ENCODE peak calls at places on chromosomes 16 and 17, in four cellular contexts. B is esophagus squamous epithelium, S is endothelial cell of umbilical vein, O is tibial nerve. N is an unnamed sample.

GRCh38 chr17:40168262-40168832 is 8.9 kb upstream of the RAPGEFL1 start:
- DNase-seq in B (no peak), S (peak), O (peak), N (peak)

GRCh38 chr17:48583708-48584582 is 5.8 kb upstream of the HOXB4 start:
- DNase-seq in B (no peak), S (no peak), O (no peak), N (no peak)

GRCh38 chr17:32516450-32516849 is 29.7 kb downstream of the CDK5R1 start:
- DNase-seq in B (no peak), S (no peak), O (no peak), N (no peak)

GRCh38 chr17:48198950-48199541 is 91.5 kb downstream of the SNX11 start:
- DNase-seq in B (no peak), S (no peak), O (no peak), N (no peak)

GRCh38 chr17:80428796-80429195 is 13.8 kb downstream of the ENDOV start:
- DNase-seq in B (no peak), S (no peak), O (no peak), N (no peak)

GRCh38 chr16:87190288-87191240 is 126.6 kb downstream of the C16orf95 start:
- DNase-seq in B (no peak), S (no peak), O (no peak), N (no peak)

GRCh38 chr16:51697454-51697853 is 546.4 kb upstream of the SALL1 start:
- DNase-seq in B (no peak), S (no peak), O (no peak), N (no peak)

GRCh38 chr17:39663688-39664580 is 1.2 kb upstream of the TCAP start:
- DNase-seq in B (no peak), S (no peak), O (no peak), N (peak)

GRCh38 chr17:14442798-14443553 is 142.1 kb downstream of the HS3ST3B1 start:
- DNase-seq in B (no peak), S (no peak), O (no peak), N (no peak)

GRCh38 chr17:44956998-44957981 is 9.7 kb upstream of the KIF18B start:
- DNase-seq in B (no peak), S (no peak), O (no peak), N (no peak)

GRCh38 chr17:40980594-40980993 is 3.5 kb downstream of the KRT40 start:
- DNase-seq in B (no peak), S (no peak), O (no peak), N (no peak)

GRCh38 chr16:86396318-86396882 is 113.9 kb upstream of the FOXF1 start:
- DNase-seq in B (no peak), S (no peak), O (no peak), N (no peak)

GRCh38 chr17:60300011-60300410 is 91.9 kb downstream of the USP32 start:
- DNase-seq in B (no peak), S (no peak), O (no peak), N (no peak)

GRCh38 chr17:64092111-64092510 is 37.8 kb downstream of the ERN1 start:
- DNase-seq in B (no peak), S (no peak), O (no peak), N (no peak)

GRCh38 chr16:4693956-4694663 is 748 bp downstream of the NUDT16L1 start:
- DNase-seq in B (no peak), S (peak), O (no peak), N (peak)

GRCh38 chr16:69494993-69495392 is 70.6 kb downstream of the CYB5B start:
- DNase-seq in B (no peak), S (peak), O (no peak), N (peak)

GRCh38 chr17:6756425-6757012 is 673 bp downstream of the XAF1 start:
- DNase-seq in B (no peak), S (no peak), O (no peak), N (no peak)

GRCh38 chr16:8958344-8958808 is 5.3 kb downstream of the USP7 start:
- DNase-seq in B (no peak), S (peak), O (no peak), N (peak)

DNA sequence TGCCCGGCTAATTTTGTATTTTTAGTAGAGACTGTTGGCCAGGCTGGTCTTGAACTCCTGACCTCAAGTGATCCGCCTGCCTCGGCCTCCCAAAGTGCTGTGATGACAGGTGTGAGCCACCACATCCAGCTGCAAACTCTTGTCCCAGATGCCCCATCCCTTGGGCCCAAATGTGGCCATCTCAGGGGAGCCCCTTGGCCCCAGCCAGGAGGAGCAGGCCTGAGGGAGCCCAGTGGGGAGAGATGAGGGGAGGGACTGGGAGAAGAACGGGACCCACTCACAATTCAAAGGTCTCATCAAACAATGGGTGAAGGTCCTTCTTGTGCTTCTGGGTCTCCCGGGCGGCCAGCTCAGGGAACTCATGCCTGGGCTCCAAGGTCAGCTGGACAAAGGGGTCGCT is 14.5 kb downstream of the UNC13D start:
- DNase-seq in B (no peak), S (no peak), O (no peak), N (no peak)
- TF ChIP-seq POLR2A in B (no peak), S (no peak), O (no peak), N (no peak)

GRCh38 chr17:489758-490329 is 137.2 kb upstream of the RPH3AL start:
- DNase-seq in B (no peak), S (peak), O (no peak), N (no peak)
- TF ChIP-seq POLR2A in B (no peak), S (no peak), O (no peak), N (no peak)

DNA sequence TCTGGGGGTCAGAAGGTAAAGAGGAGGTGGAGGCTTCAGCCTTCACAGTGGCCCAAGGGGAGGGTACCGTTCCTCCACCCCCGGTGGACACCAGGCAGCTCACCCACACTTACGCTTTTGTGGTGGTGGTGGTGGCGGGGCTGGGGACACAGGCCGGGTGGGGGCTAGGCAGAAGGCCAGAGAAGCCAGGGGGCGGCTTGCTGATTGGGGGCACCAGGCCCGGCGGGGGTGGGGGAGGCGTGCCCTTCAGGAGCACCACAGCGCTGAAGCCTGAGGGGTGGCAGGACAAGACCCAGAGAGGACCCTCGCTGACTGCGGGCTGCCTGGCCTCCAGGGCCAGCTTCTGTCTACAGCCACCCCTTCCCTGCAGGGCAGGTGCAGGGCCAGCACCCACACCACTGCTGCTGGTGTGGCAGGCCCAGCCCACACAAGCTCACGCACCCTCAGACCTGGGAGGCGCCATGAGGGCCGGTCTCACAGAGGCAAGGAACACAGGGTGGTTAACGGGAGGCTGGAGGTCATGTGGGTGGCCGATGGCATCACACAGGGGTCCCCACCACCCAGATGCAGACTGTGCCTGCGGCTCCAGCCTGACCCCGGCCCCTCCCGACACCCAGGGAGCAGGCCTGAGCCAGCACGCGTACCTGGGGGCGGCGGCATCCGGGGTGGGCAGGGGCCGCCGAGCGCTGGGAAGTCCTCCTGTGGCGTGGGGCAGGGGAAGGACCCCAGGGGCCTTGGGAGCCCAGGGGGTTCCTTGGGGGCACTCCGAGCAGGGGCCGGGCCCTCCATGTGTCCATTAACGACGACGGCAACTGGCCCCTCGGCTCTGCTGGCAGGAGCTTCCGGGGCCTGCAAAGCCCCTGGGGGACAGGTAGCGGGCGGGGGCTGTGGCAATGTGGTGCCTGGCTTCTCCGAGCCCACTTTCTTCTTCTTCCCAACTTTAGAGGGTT is 9.4 kb downstream of the SYNGR3 start:
- DNase-seq in B (no peak), S (no peak), O (no peak), N (no peak)
- TF ChIP-seq POLR2A in B (no peak), S (no peak), O (no peak), N (no peak)

GRCh38 chr17:50097907-50098306 is 2.8 kb downstream of the PDK2 start:
- DNase-seq in B (no peak), S (no peak), O (no peak), N (no peak)
- TF ChIP-seq POLR2A in B (no peak), S (no peak), O (no peak), N (no peak)

GRCh38 chr17:4987767-4988083 is 250 bp upstream of the CAMTA2 start:
- DNase-seq in B (no peak), S (no peak), O (no peak), N (peak)

GRCh38 chr17:4986951-4987766 is at the start of gene CAMTA2:
- DNase-seq in B (no peak), S (peak), O (peak), N (peak)

GRCh38 chr17:4994081-4994595 is 3.2 kb downstream of the INCA1 start:
- DNase-seq in B (no peak), S (no peak), O (no peak), N (no peak)

GRCh38 chr17:4986403-4986802 is 1.1 kb downstream of the CAMTA2 start:
- DNase-seq in B (no peak), S (peak), O (no peak), N (no peak)

DNA sequence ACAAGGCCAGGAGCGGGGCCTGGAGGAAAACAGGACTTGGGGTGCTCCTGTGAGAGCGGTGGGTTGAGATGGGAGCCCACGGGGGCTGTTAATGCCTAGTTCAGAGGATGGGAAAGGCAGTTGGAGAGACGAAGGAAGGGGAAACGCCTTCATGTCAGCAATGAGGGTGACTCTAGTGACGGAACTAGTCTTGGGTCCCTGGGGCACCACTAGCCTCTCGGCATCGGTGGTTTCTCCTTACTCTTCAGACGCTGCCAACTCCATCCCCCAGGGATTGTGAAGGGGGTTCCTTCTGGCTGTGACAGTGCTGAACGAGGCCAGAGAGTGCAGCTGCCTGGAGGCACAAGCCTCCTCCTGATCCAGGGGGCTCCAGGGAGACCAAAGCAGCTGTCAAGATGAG is 693 bp upstream of the CAMTA2 start:
- DNase-seq in B (no peak), S (no peak), O (no peak), N (no peak)
- TF ChIP-seq POLR2A in B (no peak), S (no peak), O (no peak), N (no peak)

GRCh38 chr16:88382491-88383400 is at the start of gene ZNF469:
- DNase-seq in B (no peak), S (no peak), O (no peak), N (no peak)
- TF ChIP-seq POLR2A in B (no peak), S (no peak), O (no peak), N (no peak)

GRCh38 chr17:82243648-82244412 is 15.0 kb downstream of the SLC16A3 start:
- DNase-seq in B (no peak), S (no peak), O (no peak), N (no peak)
- TF ChIP-seq POLR2A in B (no peak), S (peak), O (no peak), N (peak)

DNA sequence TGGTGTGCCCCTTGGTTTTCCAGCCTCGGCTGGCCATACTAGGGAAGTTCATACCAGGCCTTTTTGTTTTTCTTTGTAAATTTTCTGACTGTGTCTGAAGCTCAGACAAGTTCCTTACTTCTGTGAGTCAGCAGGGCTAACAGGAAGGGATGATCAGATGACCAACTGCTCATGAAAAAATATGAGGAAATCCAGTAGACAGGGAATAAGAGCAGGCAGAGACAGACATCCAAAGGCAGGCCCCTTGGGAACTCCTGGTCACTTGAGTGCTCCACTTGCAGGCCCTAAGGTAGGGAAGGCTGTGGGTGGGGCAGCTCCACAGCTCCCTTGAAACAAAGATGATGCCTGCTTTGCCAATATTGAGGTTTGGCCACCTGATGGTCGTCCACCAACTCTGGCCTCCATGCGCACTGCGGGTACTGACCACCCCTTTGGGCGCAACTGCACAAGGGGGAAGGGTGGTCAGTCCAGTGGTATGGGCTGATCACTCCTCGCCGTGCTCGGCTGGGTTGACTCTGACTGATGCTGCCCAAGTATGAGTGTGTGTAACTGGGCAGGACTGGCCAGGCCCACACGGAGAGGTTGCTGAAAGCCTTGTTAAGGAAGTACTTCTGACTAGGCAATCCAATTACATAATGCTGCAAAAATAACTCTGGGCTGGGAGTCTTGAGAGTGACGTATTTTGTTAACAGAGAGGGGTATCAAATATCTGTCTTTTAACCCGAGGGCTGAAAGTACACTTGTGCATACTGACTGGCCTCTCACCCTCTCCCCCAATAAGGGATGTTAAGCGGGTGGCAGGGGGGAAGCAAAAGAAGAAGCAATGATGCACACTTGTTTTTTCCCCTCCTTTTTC is 20.8 kb upstream of the ZFHX3 start:
- DNase-seq in B (no peak), S (peak), O (no peak), N (no peak)
- TF ChIP-seq POLR2A in B (no peak), S (peak), O (peak), N (no peak)

DNA sequence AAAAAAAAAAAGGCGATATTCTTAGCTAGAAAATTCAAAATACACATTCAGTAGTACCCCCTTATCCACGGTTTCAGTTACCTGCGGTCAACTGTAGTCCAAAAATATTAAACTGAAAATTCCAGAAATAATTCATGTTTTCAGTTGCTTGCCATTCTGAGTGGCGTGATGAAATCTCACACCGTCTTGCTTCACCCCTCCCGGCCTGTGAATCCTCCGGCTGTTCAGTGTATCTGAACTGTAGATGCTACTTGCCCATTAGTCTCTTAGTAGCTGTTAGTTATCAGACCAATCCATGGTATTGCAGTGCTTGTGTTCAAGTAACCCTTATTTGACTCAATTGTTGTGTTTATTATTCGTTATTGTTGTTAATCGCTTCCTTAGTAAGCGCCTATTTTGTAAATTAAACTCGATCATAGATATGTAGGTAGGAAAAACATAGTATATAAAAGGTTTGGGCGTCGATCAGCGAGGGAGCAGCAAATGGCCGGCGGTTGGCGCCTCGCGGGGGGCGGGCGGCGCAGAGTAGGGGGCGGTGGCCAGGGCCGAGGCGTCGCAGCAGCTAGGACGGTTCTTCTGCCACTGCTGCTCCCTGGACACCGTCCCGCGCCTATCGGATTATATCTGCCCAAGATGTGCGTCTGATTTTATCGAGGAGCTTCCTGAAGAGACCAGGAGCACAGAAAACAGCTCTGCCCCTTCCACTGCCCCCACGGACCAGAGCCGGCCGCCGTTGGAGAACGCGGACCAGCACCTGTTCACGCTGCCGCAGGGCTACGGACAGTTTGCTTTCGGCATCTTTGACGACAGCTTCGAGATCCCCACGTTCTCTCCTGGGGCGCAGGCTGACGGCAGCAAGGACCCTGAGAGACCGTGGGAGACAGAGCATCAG is 39.8 kb upstream of the AKAP1 start:
- DNase-seq in B (no peak), S (no peak), O (no peak), N (no peak)
- TF ChIP-seq POLR2A in B (no peak), S (no peak), O (no peak), N (no peak)

DNA sequence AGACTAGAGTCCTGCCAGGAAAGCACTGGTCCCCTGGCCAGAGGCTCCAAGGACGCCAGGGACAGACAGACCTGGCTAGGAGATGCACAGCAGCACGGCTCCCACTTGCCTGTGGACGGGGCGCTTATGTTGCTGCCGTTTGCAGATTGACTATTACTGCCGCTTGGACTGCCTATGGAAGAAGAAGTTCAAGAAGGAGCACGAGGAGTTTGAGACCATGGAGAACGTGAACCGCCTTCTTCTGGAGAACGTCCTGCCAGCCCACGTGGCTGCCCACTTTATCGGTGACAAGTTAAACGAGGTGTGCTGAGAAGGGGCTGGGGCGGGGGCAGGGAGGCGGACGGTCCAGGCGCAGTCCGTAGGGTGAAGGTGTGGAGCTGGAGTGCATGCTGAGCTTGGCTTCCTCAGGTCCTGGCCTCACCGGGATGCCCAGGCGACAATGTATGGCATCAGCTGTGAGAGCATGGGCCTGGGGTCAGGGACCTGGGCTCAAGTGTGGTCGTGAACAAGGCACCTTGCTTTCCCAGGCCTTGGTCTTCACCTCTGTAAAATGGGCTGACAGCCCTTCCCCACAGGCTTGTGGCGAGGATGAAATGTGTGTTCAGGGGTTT is 45.6 kb downstream of the ADCY7 start:
- DNase-seq in B (no peak), S (no peak), O (no peak), N (no peak)
- TF ChIP-seq POLR2A in B (no peak), S (no peak), O (no peak), N (no peak)